ENCODE peak calls at places on chromosomes 7 and 10, in five cellular contexts. V, Q, F, X and C are unnamed samples.

GRCh38 chr7:102412548-102412947 is 16.4 kb downstream of the PRKRIP1 start:
- DNase-seq in V (no peak), Q (peak; percentile 83), F (peak; percentile 28), X (no peak), C (no peak)

GRCh38 chr10:529831-530230 is 159.6 kb downstream of the DIP2C start:
- DNase-seq in V (no peak), Q (no peak), F (no peak), X (no peak), C (no peak)

GRCh38 chr10:60035984-60036383 is 129.6 kb upstream of the CCDC6 start:
- DNase-seq in V (no peak), Q (no peak), F (no peak), X (no peak), C (no peak)

GRCh38 chr7:44767912-44768662 is 19.4 kb downstream of the ZMIZ2 start:
- DNase-seq in V (no peak), Q (no peak), F (peak; percentile 55), X (no peak), C (peak; percentile 68)

GRCh38 chr10:132136097-132136521 is 50.6 kb upstream of the DPYSL4 start:
- DNase-seq in V (no peak), Q (no peak), F (no peak), X (no peak), C (no peak)

GRCh38 chr10:29960261-29960660 is 99.1 kb downstream of the JCAD start:
- DNase-seq in V (no peak), Q (no peak), F (no peak), X (no peak), C (no peak)

GRCh38 chr7:104805449-104806317 is 208.3 kb upstream of the KMT2E start:
- DNase-seq in V (no peak), Q (peak; percentile 10), F (no peak), X (no peak), C (no peak)

GRCh38 chr7:157601530-157601929 is 264.7 kb downstream of the DNAJB6 start:
- DNase-seq in V (no peak), Q (no peak), F (no peak), X (no peak), C (no peak)

GRCh38 chr7:80542398-80542797 is 30.5 kb upstream of the GNAT3 start:
- DNase-seq in V (no peak), Q (no peak), F (peak; percentile 86), X (no peak), C (peak; percentile 76)

GRCh38 chr10:44417761-44418160 is 32.9 kb upstream of the CXCL12 start:
- DNase-seq in V (no peak), Q (no peak), F (no peak), X (no peak), C (no peak)

GRCh38 chr10:86078639-86079035 is 288.0 kb downstream of the GRID1 start:
- DNase-seq in V (no peak), Q (no peak), F (no peak), X (no peak), C (no peak)

GRCh38 chr10:111890046-111890445 is 293.5 kb downstream of the GPAM start:
- DNase-seq in V (no peak), Q (no peak), F (no peak), X (no peak), C (no peak)

GRCh38 chr10:132724436-132724835 is 61.5 kb downstream of the NKX6-2 start:
- DNase-seq in V (no peak), Q (no peak), F (peak; percentile 93), X (no peak), C (no peak)

GRCh38 chr7:92179393-92179924 is 517 bp upstream of the LRRD1 start:
- DNase-seq in V (no peak), Q (peak; percentile 45), F (no peak), X (no peak), C (no peak)

GRCh38 chr7:33885290-33886005 is 19.9 kb upstream of the BMPER start:
- DNase-seq in V (no peak), Q (peak; percentile 55), F (peak; percentile 70), X (no peak), C (no peak)

GRCh38 chr7:21338728-21339164 is 89.1 kb upstream of the SP4 start:
- DNase-seq in V (no peak), Q (no peak), F (no peak), X (no peak), C (no peak)

GRCh38 chr10:49679480-49679893 is at the start of gene C10orf53:
- DNase-seq in V (no peak), Q (peak; percentile 91), F (peak; percentile 22), X (no peak), C (no peak)

GRCh38 chr7:30583181-30583580 is 11.5 kb upstream of the GARS1 start:
- DNase-seq in V (no peak), Q (no peak), F (no peak), X (no peak), C (no peak)

GRCh38 chr7:43869898-43870240 is 552 bp upstream of the MRPS24 start:
- DNase-seq in V (no peak), Q (no peak), F (peak; percentile 96), X (no peak), C (peak; percentile 86)

GRCh38 chr7:134632937-134633540 is 13.6 kb upstream of the BPGM start:
- DNase-seq in V (peak; percentile 20), Q (peak; percentile 52), F (peak; percentile 63), X (no peak), C (no peak)

GRCh38 chr7:127107601-127108007 is 145.1 kb downstream of the GRM8 start:
- DNase-seq in V (peak; percentile 58), Q (peak; percentile 89), F (peak; percentile 43), X (peak; percentile 1), C (peak; percentile 1)

GRCh38 chr10:30384791-30385201 is 35.7 kb upstream of the MTPAP start:
- DNase-seq in V (peak; percentile 28), Q (peak; percentile 78), F (peak; percentile 56), X (no peak), C (no peak)

GRCh38 chr7:4815609-4816418 is 40.4 kb downstream of the AP5Z1 start:
- DNase-seq in V (no peak), Q (no peak), F (no peak), X (no peak), C (no peak)

GRCh38 chr10:75018233-75018632 is 93.2 kb upstream of the SAMD8 start:
- DNase-seq in V (no peak), Q (peak; percentile 50), F (no peak), X (no peak), C (no peak)

GRCh38 chr10:104641150-104642000 is at the start of gene SORCS3:
- DNase-seq in V (no peak), Q (peak; percentile 86), F (no peak), X (no peak), C (no peak)

GRCh38 chr7:6637544-6638229 is 569 bp downstream of the ZNF316 start:
- DNase-seq in V (peak; percentile 72), Q (peak; percentile 78), F (peak; percentile 35), X (peak; percentile 52), C (no peak)

GRCh38 chr10:21517983-21518628 is 7.4 kb downstream of the SKIDA1 start:
- DNase-seq in V (no peak), Q (no peak), F (peak; percentile 82), X (no peak), C (no peak)

GRCh38 chr7:33880787-33881186 is 24.6 kb upstream of the BMPER start:
- DNase-seq in V (no peak), Q (no peak), F (no peak), X (no peak), C (no peak)

GRCh38 chr10:69807122-69807521 is 5.4 kb downstream of the COL13A1 start:
- DNase-seq in V (no peak), Q (no peak), F (peak; percentile 62), X (no peak), C (peak; percentile 41)

GRCh38 chr10:69810998-69811397 is 9.3 kb downstream of the COL13A1 start:
- DNase-seq in V (no peak), Q (no peak), F (no peak), X (no peak), C (no peak)

GRCh38 chr10:69807696-69808095 is 6.0 kb downstream of the COL13A1 start:
- DNase-seq in V (no peak), Q (no peak), F (peak; percentile 65), X (no peak), C (no peak)

GRCh38 chr10:69809318-69809717 is 7.6 kb downstream of the COL13A1 start:
- DNase-seq in V (no peak), Q (no peak), F (no peak), X (no peak), C (no peak)

GRCh38 chr10:69810097-69810496 is 8.4 kb downstream of the COL13A1 start:
- DNase-seq in V (no peak), Q (no peak), F (no peak), X (no peak), C (no peak)
- H3K4me3 ChIP-seq in V (no peak overlapping the region), Q (no peak overlapping the region), F (no peak overlapping the region), X (no peak overlapping the region), C (no peak overlapping the region)

DNA sequence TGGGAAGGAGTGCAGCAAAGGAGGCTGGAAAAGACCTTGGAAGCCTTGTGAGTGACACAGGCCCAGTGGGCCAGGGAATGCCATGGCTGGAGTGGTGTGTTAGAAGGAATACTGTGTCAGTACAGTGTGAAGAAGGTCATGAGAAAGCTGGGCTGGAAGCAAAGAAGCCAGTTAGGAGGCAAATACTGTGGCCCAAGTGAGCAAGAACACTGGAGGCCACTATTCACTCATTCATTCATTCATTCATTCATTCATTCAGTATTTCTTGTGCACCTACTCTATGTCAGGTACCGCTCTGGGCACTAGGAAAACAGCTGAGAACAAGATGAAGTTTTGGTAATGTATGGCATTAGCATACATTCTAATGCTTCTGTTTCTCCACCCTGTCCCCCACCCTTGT is 9.6 kb downstream of the CRTAC1 start:
- DNase-seq in V (no peak), Q (no peak), F (no peak), X (no peak), C (no peak)
- H3K27me3 ChIP-seq in V (peaks cover 41% of the 10 kb centered on the region), Q (peaks cover 9% of the 10 kb centered on the region), F (peaks cover 88% of the 10 kb centered on the region), X (peaks cover 7% of the 10 kb centered on the region), C (peaks cover 5% of the 10 kb centered on the region)

DNA sequence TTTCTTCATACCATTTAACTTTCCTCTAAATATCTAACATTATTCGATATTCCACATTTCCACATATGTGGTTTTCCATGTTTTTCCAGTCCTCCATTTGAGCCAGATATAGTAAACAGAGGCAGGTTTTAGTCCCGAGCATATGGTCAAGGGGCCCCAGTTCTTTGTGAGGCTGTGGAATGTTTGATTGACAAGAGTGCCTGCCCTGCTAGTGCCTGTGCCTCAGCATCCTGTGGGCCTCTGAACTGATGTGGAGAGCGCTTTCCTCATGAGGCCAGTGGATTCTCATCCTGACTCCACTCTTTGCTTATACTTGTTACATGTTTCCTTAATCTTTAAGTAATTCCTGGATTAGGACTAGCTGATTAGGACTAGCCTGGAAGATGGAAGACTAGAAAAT is 58.8 kb downstream of the POM121L12 start:
- DNase-seq in V (no peak), Q (no peak), F (no peak), X (no peak), C (no peak)
- H3K9me3 ChIP-seq in V (no peaks in the 10 kb centered on the region), Q (no peaks in the 10 kb centered on the region), F (peaks cover 3% of the 10 kb centered on the region), X (no peaks in the 10 kb centered on the region), C (peaks cover 6% of the 10 kb centered on the region)

GRCh38 chr7:37921340-37921805 is 933 bp downstream of the EPDR1 start:
- DNase-seq in V (peak; percentile 76), Q (peak; percentile 83), F (peak; percentile 12), X (no peak), C (no peak)
- H3K4me3 ChIP-seq in V (peak overlapping the region; percentile 48), Q (peak overlapping the region; percentile 81), F (peak overlapping the region; percentile 79), X (no peak overlapping the region), C (no peak overlapping the region)